ENCODE peak calls at places on chromosomes 5 and 9, in eight cellular contexts. One of them, this sample, is unnamed.

GRCh38 chr9:118533850-118534249 is 829.6 kb downstream of the TLR4 start:
- DNase-seq in fibroblast of gingiva: no peak
- DNase-seq in GM04504: no peak
- DNase-seq in AML-193: no peak
- DNase-seq in DMS153: no peak
- DNase-seq in HFFc6: no peak
- DNase-seq in stimulated activated CD8-positive, alpha-beta memory T cell treated with anti-CD3 and anti-CD28 coated beads, Interleukin-12 subunit alpha, Interleukin-12 subunit beta, amount 100 ng/mL, for 1 hour: no peak
- DNase-seq in HS-5: no peak
- DNase-seq in this sample: no peak

GRCh38 chr9:70954126-70954525 is 167.3 kb downstream of the TRPM3 start:
- DNase-seq in fibroblast of gingiva: peak; percentile 48
- DNase-seq in GM04504: peak; percentile 56
- DNase-seq in AML-193: no peak
- DNase-seq in DMS153: no peak
- DNase-seq in HFFc6: peak; percentile 85
- DNase-seq in stimulated activated CD8-positive, alpha-beta memory T cell treated with anti-CD3 and anti-CD28 coated beads, Interleukin-12 subunit alpha, Interleukin-12 subunit beta, amount 100 ng/mL, for 1 hour: no peak
- DNase-seq in HS-5: peak; percentile 92
- DNase-seq in this sample: no peak

GRCh38 chr5:40453689-40454088 is 226.0 kb upstream of the PTGER4 start:
- DNase-seq in fibroblast of gingiva: no peak
- DNase-seq in GM04504: no peak
- DNase-seq in AML-193: no peak
- DNase-seq in DMS153: no peak
- DNase-seq in HFFc6: no peak
- DNase-seq in stimulated activated CD8-positive, alpha-beta memory T cell treated with anti-CD3 and anti-CD28 coated beads, Interleukin-12 subunit alpha, Interleukin-12 subunit beta, amount 100 ng/mL, for 1 hour: no peak
- DNase-seq in HS-5: no peak
- DNase-seq in this sample: no peak

GRCh38 chr5:127813633-127814171 is 110.5 kb downstream of the CCDC192 start:
- DNase-seq in fibroblast of gingiva: peak; percentile 87
- DNase-seq in GM04504: peak; percentile 49
- DNase-seq in AML-193: no peak
- DNase-seq in DMS153: no peak
- DNase-seq in HFFc6: peak; percentile 66
- DNase-seq in stimulated activated CD8-positive, alpha-beta memory T cell treated with anti-CD3 and anti-CD28 coated beads, Interleukin-12 subunit alpha, Interleukin-12 subunit beta, amount 100 ng/mL, for 1 hour: no peak
- DNase-seq in HS-5: peak; percentile 76
- DNase-seq in this sample: no peak

GRCh38 chr9:125538092-125538473 is 168.9 kb downstream of the MAPKAP1 start:
- DNase-seq in fibroblast of gingiva: peak; percentile 85
- DNase-seq in GM04504: peak; percentile 76
- DNase-seq in AML-193: no peak
- DNase-seq in DMS153: peak; percentile 79
- DNase-seq in HFFc6: peak; percentile 89
- DNase-seq in stimulated activated CD8-positive, alpha-beta memory T cell treated with anti-CD3 and anti-CD28 coated beads, Interleukin-12 subunit alpha, Interleukin-12 subunit beta, amount 100 ng/mL, for 1 hour: no peak
- DNase-seq in HS-5: peak; percentile 80
- DNase-seq in this sample: peak; percentile 12

GRCh38 chr9:131366745-131367401 is 27.0 kb upstream of the PRRC2B start:
- DNase-seq in fibroblast of gingiva: peak; percentile 53
- DNase-seq in GM04504: no peak
- DNase-seq in AML-193: no peak
- DNase-seq in DMS153: no peak
- DNase-seq in HFFc6: peak; percentile 54
- DNase-seq in stimulated activated CD8-positive, alpha-beta memory T cell treated with anti-CD3 and anti-CD28 coated beads, Interleukin-12 subunit alpha, Interleukin-12 subunit beta, amount 100 ng/mL, for 1 hour: no peak
- DNase-seq in HS-5: peak; percentile 31
- DNase-seq in this sample: no peak

GRCh38 chr5:36689225-36689624 is 82.8 kb downstream of the SLC1A3 start:
- DNase-seq in fibroblast of gingiva: no peak
- DNase-seq in GM04504: no peak
- DNase-seq in AML-193: peak; percentile 28
- DNase-seq in DMS153: no peak
- DNase-seq in HFFc6: no peak
- DNase-seq in stimulated activated CD8-positive, alpha-beta memory T cell treated with anti-CD3 and anti-CD28 coated beads, Interleukin-12 subunit alpha, Interleukin-12 subunit beta, amount 100 ng/mL, for 1 hour: no peak
- DNase-seq in HS-5: peak; percentile 42
- DNase-seq in this sample: peak; percentile 43

GRCh38 chr9:35603506-35603985 is 1.5 kb upstream of the TESK1 start:
- DNase-seq in fibroblast of gingiva: peak; percentile 95
- DNase-seq in GM04504: peak; percentile 86
- DNase-seq in AML-193: peak; percentile 68
- DNase-seq in DMS153: no peak
- DNase-seq in HFFc6: no peak
- DNase-seq in stimulated activated CD8-positive, alpha-beta memory T cell treated with anti-CD3 and anti-CD28 coated beads, Interleukin-12 subunit alpha, Interleukin-12 subunit beta, amount 100 ng/mL, for 1 hour: no peak
- DNase-seq in HS-5: no peak
- DNase-seq in this sample: peak; percentile 67

This sample was measured in MV-4-11.